ENCODE peak calls at places on chromosomes 13 and 19, in seven cellular contexts. N is neuronal stem cell; X is psoas muscle; D is cardiac fibroblast; B is upper lobe of left lung; U is CD4-positive, CD25-positive, alpha-beta regulatory T cell; I is aorta. Z is an unnamed sample.

GRCh38 chr13:58619396-58620113 is 988.0 kb downstream of the PCDH17 start:
- DNase-seq in N (no peak), X (no peak), D (no peak), B (no peak), U (no peak), I (no peak), Z (no peak)

GRCh38 chr19:49440439-49441209 is 703 bp downstream of the SLC17A7 start:
- DNase-seq in N (no peak), X (no peak), D (no peak), B (no peak), U (no peak), I (no peak), Z (no peak)

GRCh38 chr19:49514151-49514550 is 1.7 kb downstream of the FCGRT start:
- DNase-seq in N (no peak), X (no peak), D (no peak), B (no peak), U (no peak), I (no peak), Z (no peak)

GRCh38 chr19:2827022-2827421 is 7.4 kb downstream of the ZNF554 start:
- DNase-seq in N (no peak), X (no peak), D (no peak), B (no peak), U (no peak), I (no peak), Z (no peak)

GRCh38 chr19:28292822-28293500 is 920.0 kb downstream of the UQCRFS1 start:
- DNase-seq in N (no peak), X (no peak), D (no peak), B (no peak), U (no peak), I (no peak), Z (peak; percentile 35)

GRCh38 chr13:104571161-104571889 is 1505.1 kb upstream of the SLC10A2 start:
- DNase-seq in N (peak; percentile 51), X (peak; percentile 28), D (peak; percentile 94), B (peak; percentile 42), U (no peak), I (peak; percentile 58), Z (peak; percentile 90)

GRCh38 chr19:4909172-4909896 is at the start of gene UHRF1:
- DNase-seq in N (no peak), X (no peak), D (peak; percentile 35), B (no peak), U (no peak), I (no peak), Z (peak; percentile 18)

GRCh38 chr19:35044317-35045117 is 3.0 kb downstream of the HPN start:
- DNase-seq in N (peak; percentile 68), X (peak; percentile 63), D (peak; percentile 67), B (peak; percentile 60), U (peak; percentile 51), I (peak; percentile 65), Z (peak; percentile 66)

GRCh38 chr19:5989388-5990074 is 11.6 kb upstream of the RANBP3 start:
- DNase-seq in N (no peak), X (no peak), D (no peak), B (no peak), U (no peak), I (no peak), Z (no peak)

GRCh38 chr13:48492123-48493075 is 40.5 kb downstream of the RCBTB2 start:
- DNase-seq in N (no peak), X (peak; percentile 76), D (peak; percentile 80), B (peak; percentile 81), U (peak; percentile 71), I (peak; percentile 92), Z (peak; percentile 91)

GRCh38 chr19:39413903-39414608 is 1.6 kb downstream of the PLEKHG2 start:
- DNase-seq in N (no peak), X (no peak), D (no peak), B (peak; percentile 31), U (no peak), I (peak; percentile 63), Z (no peak)

GRCh38 chr13:83618966-83619365 is 263.3 kb downstream of the SLITRK1 start:
- DNase-seq in N (no peak), X (no peak), D (peak; percentile 12), B (no peak), U (no peak), I (no peak), Z (peak; percentile 9)

GRCh38 chr13:99981115-99982020 is at the start of gene ZIC2:
- DNase-seq in N (peak; percentile 93), X (no peak), D (no peak), B (no peak), U (no peak), I (peak; percentile 40), Z (peak; percentile 34)

GRCh38 chr13:99980201-99981114 is 1.1 kb upstream of the ZIC2 start:
- DNase-seq in N (peak; percentile 62), X (peak; percentile 69), D (peak; percentile 57), B (peak; percentile 42), U (peak; percentile 57), I (peak; percentile 77), Z (peak; percentile 71)

GRCh38 chr13:99977912-99978780 is 3.4 kb upstream of the ZIC2 start:
- DNase-seq in N (no peak), X (no peak), D (no peak), B (no peak), U (no peak), I (peak; percentile 24), Z (no peak)

GRCh38 chr13:99978781-99979452 is 2.7 kb upstream of the ZIC2 start:
- DNase-seq in N (no peak), X (no peak), D (no peak), B (no peak), U (no peak), I (no peak), Z (no peak)

DNA sequence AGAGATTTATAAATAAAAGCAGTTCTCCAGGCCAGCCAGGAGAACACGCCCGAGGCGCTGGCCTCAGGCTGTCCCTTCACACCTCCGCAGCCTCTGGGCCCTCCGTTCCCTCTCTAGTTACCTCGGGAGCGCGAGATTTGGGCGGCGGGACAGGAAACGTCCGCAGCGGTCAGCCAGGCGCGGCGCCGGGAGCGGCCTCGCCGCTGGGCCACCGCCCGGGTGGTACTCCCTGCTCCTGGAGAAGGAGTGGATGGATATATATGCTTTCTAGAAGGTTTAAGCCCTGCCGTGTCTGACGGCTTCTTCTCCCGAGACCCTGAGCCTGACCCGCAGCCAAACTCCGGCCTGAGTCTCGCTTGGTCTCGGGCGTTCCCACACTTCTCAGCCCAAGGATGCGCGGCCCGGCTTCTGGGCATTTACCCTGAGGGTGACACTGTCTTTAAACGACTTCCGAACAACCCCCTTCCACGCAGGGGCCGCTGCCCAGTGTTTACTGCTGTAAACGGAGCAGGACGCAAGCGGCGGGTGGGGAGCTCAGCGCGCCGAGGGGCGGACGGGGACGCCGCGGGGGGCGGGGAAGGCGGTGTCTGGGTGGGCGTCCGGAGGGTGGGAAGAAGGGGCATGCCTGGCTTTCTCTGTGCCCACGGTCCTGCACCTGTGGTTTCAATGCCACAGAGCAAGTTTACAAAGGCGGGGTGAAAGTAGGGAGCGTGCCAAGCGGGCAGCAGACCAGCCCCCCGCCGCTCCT is 2.0 kb upstream of the ZIC2 start:
- DNase-seq in N (no peak), X (no peak), D (no peak), B (peak; percentile 19), U (no peak), I (no peak), Z (peak; percentile 50)
- H3K4me3 ChIP-seq in N (peak overlapping the region; percentile 95), X (peak overlapping the region; percentile 70), D (peak overlapping the region; percentile 8), B (no peak overlapping the region), U (no peak overlapping the region), I (peak overlapping the region; percentile 4), Z (peak overlapping the region; percentile 54)

GRCh38 chr19:47582320-47582909 is 9.5 kb upstream of the ZNF541 start:
- DNase-seq in N (no peak), X (no peak), D (peak; percentile 46), B (no peak), U (no peak), I (no peak), Z (peak; percentile 92)

GRCh38 chr19:47581605-47582319 is 8.8 kb upstream of the ZNF541 start:
- DNase-seq in N (no peak), X (no peak), D (no peak), B (peak; percentile 87), U (no peak), I (no peak), Z (no peak)

GRCh38 chr19:47580397-47580796 is 7.4 kb upstream of the ZNF541 start:
- DNase-seq in N (no peak), X (no peak), D (no peak), B (no peak), U (no peak), I (no peak), Z (no peak)
- H3K4me3 ChIP-seq in N (no peak overlapping the region), X (no peak overlapping the region), D (no peak overlapping the region), B (no peak overlapping the region), U (no peak overlapping the region), I (no peak overlapping the region), Z (no peak overlapping the region)

GRCh38 chr13:99208185-99208584 is 7.5 kb downstream of the UBAC2 start:
- DNase-seq in N (no peak), X (no peak), D (no peak), B (no peak), U (no peak), I (no peak), Z (no peak)

GRCh38 chr13:99206873-99207272 is 6.2 kb downstream of the UBAC2 start:
- DNase-seq in N (no peak), X (no peak), D (no peak), B (no peak), U (no peak), I (no peak), Z (no peak)

GRCh38 chr13:99208845-99209527 is 8.3 kb downstream of the UBAC2 start:
- DNase-seq in N (no peak), X (no peak), D (no peak), B (no peak), U (no peak), I (no peak), Z (no peak)

GRCh38 chr13:99206226-99206625 is 5.6 kb downstream of the UBAC2 start:
- DNase-seq in N (no peak), X (no peak), D (no peak), B (no peak), U (no peak), I (no peak), Z (no peak)

DNA sequence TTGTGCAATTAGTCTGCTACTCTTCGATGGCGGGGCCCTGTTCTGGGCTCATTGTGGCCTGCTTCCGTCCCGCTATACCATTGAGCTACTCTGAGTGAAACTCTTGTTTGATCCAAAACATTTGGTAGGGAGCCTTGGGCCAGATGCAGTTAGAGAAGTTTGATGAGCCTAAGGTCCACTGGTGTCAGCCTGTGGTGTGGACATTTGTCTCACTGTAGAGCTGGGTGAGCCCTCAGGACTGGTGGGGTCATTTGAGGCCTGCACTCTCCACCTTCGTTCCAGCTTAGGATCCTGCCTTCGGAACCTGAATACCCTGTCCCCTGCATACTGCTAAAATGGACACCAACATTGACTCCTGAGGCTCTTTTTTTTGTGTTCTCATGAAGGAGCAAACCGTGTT is 6.9 kb downstream of the UBAC2 start:
- DNase-seq in N (no peak), X (no peak), D (no peak), B (no peak), U (no peak), I (no peak), Z (no peak)
- H3K4me3 ChIP-seq in N (no peak overlapping the region), X (no peak overlapping the region), D (no peak overlapping the region), B (no peak overlapping the region), U (no peak overlapping the region), I (no peak overlapping the region), Z (no peak overlapping the region)

DNA sequence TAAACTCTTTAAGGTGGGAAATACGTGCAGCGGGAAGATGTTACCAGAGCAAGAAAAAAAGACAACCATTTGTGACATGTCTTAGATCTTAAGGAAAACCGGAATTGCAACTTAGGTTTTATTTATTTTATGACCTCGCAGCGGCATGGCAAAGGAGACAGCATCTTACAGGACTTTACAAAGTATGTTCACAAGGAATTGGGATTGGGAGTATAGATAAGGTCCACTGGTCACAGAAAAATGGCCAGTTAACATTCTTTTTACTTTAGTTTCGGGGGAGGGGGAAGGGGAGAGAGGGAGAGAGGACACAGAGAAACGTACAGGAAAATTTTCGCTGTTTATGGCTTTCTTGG is 104.5 kb upstream of the DIAPH3 start:
- DNase-seq in N (no peak), X (no peak), D (no peak), B (no peak), U (no peak), I (no peak), Z (no peak)
- H3K4me3 ChIP-seq in N (peak overlapping the region; percentile 49), X (peak overlapping the region; percentile 58), D (peak overlapping the region; percentile 47), B (no peak overlapping the region), U (peak overlapping the region; percentile 73), I (peak overlapping the region; percentile 44), Z (peak overlapping the region; percentile 40)